ENCODE peak calls at places on chromosome 6, in seven cellular contexts. N, Y, U, G, E, B and T are unnamed samples.

GRCh38 chr6:33772114-33772830 is 16.7 kb downstream of the LEMD2 start:
- DNase-seq in N (no peak), Y (no peak), U (no peak), G (no peak), E (no peak), B (no peak), T (no peak)

GRCh38 chr6:23655502-23655901 is 470.5 kb upstream of the NRSN1 start:
- DNase-seq in N (no peak), Y (no peak), U (no peak), G (no peak), E (no peak), B (no peak), T (no peak)

GRCh38 chr6:118505656-118506055 is 42.4 kb upstream of the PLN start:
- DNase-seq in N (no peak), Y (no peak), U (no peak), G (no peak), E (no peak), B (no peak), T (no peak)

GRCh38 chr6:90399970-90400369 is 103.3 kb upstream of the BACH2 start:
- DNase-seq in N (no peak), Y (no peak), U (no peak), G (no peak), E (no peak), B (no peak), T (no peak)

GRCh38 chr6:132812255-132812732 is 2.1 kb upstream of the RPS12 start:
- DNase-seq in N (no peak), Y (peak), U (no peak), G (peak), E (no peak), B (no peak), T (no peak)

GRCh38 chr6:142773859-142774258 is 171.1 kb downstream of the HIVEP2 start:
- DNase-seq in N (no peak), Y (no peak), U (no peak), G (no peak), E (no peak), B (no peak), T (no peak)

GRCh38 chr6:159169557-159170332 is 545 bp downstream of the FNDC1 start:
- DNase-seq in N (no peak), Y (no peak), U (peak), G (no peak), E (peak), B (no peak), T (peak)

GRCh38 chr6:158398252-158399024 is 86.2 kb downstream of the TULP4 start:
- DNase-seq in N (no peak), Y (no peak), U (no peak), G (no peak), E (no peak), B (no peak), T (no peak)

GRCh38 chr6:147974376-147974775 is 368.3 kb upstream of the SASH1 start:
- DNase-seq in N (no peak), Y (no peak), U (no peak), G (no peak), E (peak), B (peak), T (no peak)

GRCh38 chr6:51839975-51840374 is 247.4 kb downstream of the PKHD1 start:
- DNase-seq in N (no peak), Y (no peak), U (no peak), G (no peak), E (no peak), B (no peak), T (no peak)

GRCh38 chr6:97294451-97294850 is 11.4 kb upstream of the MMS22L start:
- DNase-seq in N (no peak), Y (peak), U (no peak), G (no peak), E (no peak), B (no peak), T (no peak)

GRCh38 chr6:52498538-52499017 is 78.3 kb downstream of the TRAM2 start:
- DNase-seq in N (no peak), Y (peak), U (no peak), G (no peak), E (no peak), B (no peak), T (no peak)

GRCh38 chr6:26232950-26233607 is 131.9 kb upstream of the BTN3A2 start:
- DNase-seq in N (no peak), Y (peak), U (no peak), G (no peak), E (no peak), B (no peak), T (peak)

GRCh38 chr6:15763827-15764226 is 101.0 kb upstream of the DTNBP1 start:
- DNase-seq in N (no peak), Y (no peak), U (no peak), G (no peak), E (no peak), B (no peak), T (no peak)

GRCh38 chr6:170011233-170012142 is 260.1 kb downstream of the ERMARD start:
- DNase-seq in N (no peak), Y (no peak), U (peak), G (no peak), E (no peak), B (no peak), T (no peak)

GRCh38 chr6:43016935-43017334 is 2.9 kb downstream of the KLHDC3 start:
- DNase-seq in N (no peak), Y (no peak), U (peak), G (no peak), E (no peak), B (no peak), T (no peak)

GRCh38 chr6:125099211-125100017 is 54.2 kb upstream of the TPD52L1 start:
- DNase-seq in N (peak), Y (peak), U (peak), G (peak), E (peak), B (no peak), T (peak)

GRCh38 chr6:135189344-135189743 is 8.2 kb downstream of the MYB start:
- DNase-seq in N (no peak), Y (no peak), U (no peak), G (no peak), E (no peak), B (no peak), T (no peak)

GRCh38 chr6:168581706-168582105 is 140.7 kb downstream of the SMOC2 start:
- DNase-seq in N (no peak), Y (no peak), U (no peak), G (no peak), E (no peak), B (no peak), T (no peak)

GRCh38 chr6:92577077-92577719 is 842.2 kb downstream of the EPHA7 start:
- DNase-seq in N (no peak), Y (no peak), U (no peak), G (no peak), E (no peak), B (no peak), T (no peak)

GRCh38 chr6:154446984-154447383 is 63.5 kb downstream of the CNKSR3 start:
- DNase-seq in N (no peak), Y (no peak), U (no peak), G (no peak), E (no peak), B (no peak), T (no peak)

GRCh38 chr6:155079985-155080452 is 84.9 kb downstream of the TIAM2 start:
- DNase-seq in N (no peak), Y (peak), U (no peak), G (no peak), E (no peak), B (no peak), T (no peak)

GRCh38 chr6:141321486-141322347 is 811.0 kb upstream of the GJE1 start:
- DNase-seq in N (no peak), Y (no peak), U (no peak), G (no peak), E (no peak), B (no peak), T (no peak)

GRCh38 chr6:129766959-129767728 is 57.2 kb upstream of the ARHGAP18 start:
- DNase-seq in N (peak), Y (peak), U (peak), G (peak), E (peak), B (peak), T (no peak)

GRCh38 chr6:6612308-6612707 is 23.8 kb downstream of the LY86 start:
- DNase-seq in N (no peak), Y (no peak), U (no peak), G (no peak), E (no peak), B (no peak), T (no peak)

GRCh38 chr6:8758412-8758811 is 323.1 kb upstream of the SLC35B3 start:
- DNase-seq in N (no peak), Y (no peak), U (no peak), G (no peak), E (no peak), B (no peak), T (no peak)

GRCh38 chr6:167404385-167405049 is 79.6 kb downstream of the TTLL2 start:
- DNase-seq in N (no peak), Y (no peak), U (no peak), G (no peak), E (no peak), B (no peak), T (no peak)

GRCh38 chr6:85240787-85241186 is 209.1 kb upstream of the NT5E start:
- DNase-seq in N (no peak), Y (no peak), U (no peak), G (no peak), E (no peak), B (no peak), T (no peak)

GRCh38 chr6:143396497-143397228 is 53.8 kb downstream of the ADAT2 start:
- DNase-seq in N (no peak), Y (no peak), U (no peak), G (no peak), E (no peak), B (no peak), T (no peak)

GRCh38 chr6:164379786-164380185 is 929.6 kb downstream of the C6orf118 start:
- DNase-seq in N (no peak), Y (no peak), U (no peak), G (no peak), E (no peak), B (peak), T (no peak)

GRCh38 chr6:18047406-18047805 is 60.0 kb upstream of the KIF13A start:
- DNase-seq in N (no peak), Y (no peak), U (no peak), G (no peak), E (no peak), B (peak), T (no peak)